ENCODE peak calls at places on chromosomes 4 and X, in six cellular contexts. R is pancreas, S is keratinocyte, P is tibial nerve, I is mammary epithelial cell, Q is astrocyte. X is an unnamed sample.

GRCh38 chr4:94390804-94391410 is 48.3 kb upstream of the HPGDS start:
- DNase-seq in R (no peak), Q (no peak), I (no peak), S (no peak), P (peak; percentile 67), X (peak; percentile 30)

GRCh38 chr4:110344165-110344564 is 131.8 kb upstream of the ENPEP start:
- DNase-seq in Q (no peak), P (no peak), R (no peak), S (no peak), I (no peak), X (no peak)

GRCh38 chrX:53323196-53323595 is 41.8 kb upstream of the IQSEC2 start:
- DNase-seq in R (no peak), Q (no peak), S (no peak), I (no peak), P (no peak), X (no peak)

GRCh38 chr4:108628411-108628810 is 8.0 kb downstream of the RPL34 start:
- DNase-seq in R (no peak), I (no peak), P (no peak), Q (peak; percentile 28), S (no peak), X (no peak)

GRCh38 chr4:139689093-139689722 is 23.6 kb downstream of the MGST2 start:
- DNase-seq in R (no peak), S (no peak), Q (no peak), I (no peak), P (no peak), X (no peak)

GRCh38 chrX:103628386-103629290 is at the start of gene TCEAL1:
- DNase-seq in P (peak; percentile 60), I (peak; percentile 16), S (no peak), R (peak; percentile 58), Q (peak; percentile 38), X (peak; percentile 57)

GRCh38 chr4:54904953-54905352 is 220.4 kb downstream of the KDR start:
- DNase-seq in P (no peak), I (no peak), Q (no peak), S (no peak), R (no peak), X (no peak)

GRCh38 chr4:120070191-120070590 is 3.5 kb upstream of the MAD2L1 start:
- DNase-seq in S (no peak), I (peak; percentile 8), P (no peak), Q (no peak), R (no peak), X (no peak)

GRCh38 chr4:23320881-23321612 is 568.8 kb downstream of the PPARGC1A start:
- DNase-seq in R (no peak), I (no peak), Q (no peak), S (no peak), P (no peak), X (no peak)

GRCh38 chr4:150176559-150176958 is 98.3 kb downstream of the DCLK2 start:
- DNase-seq in I (peak; percentile 66), Q (peak; percentile 85), R (no peak), S (peak; percentile 17), P (no peak), X (no peak)

GRCh38 chr4:2296621-2297601 is 35.0 kb upstream of the MXD4 start:
- DNase-seq in P (no peak), S (no peak), I (no peak), R (no peak), Q (no peak), X (no peak)

GRCh38 chr4:182736207-182736606 is 181.0 kb downstream of the DCTD start:
- DNase-seq in S (no peak), P (no peak), R (no peak), Q (no peak), I (peak; percentile 84), X (no peak)

GRCh38 chrX:120768254-120768653 is 107.4 kb downstream of the CT47B1 start:
- DNase-seq in P (no peak), I (no peak), R (no peak), Q (no peak), S (no peak), X (no peak)

GRCh38 chrX:24498975-24499374 is 33.9 kb downstream of the PDK3 start:
- DNase-seq in R (no peak), S (no peak), Q (no peak), P (no peak), I (peak; percentile 25), X (no peak)

GRCh38 chr4:4455199-4455865 is 68.4 kb downstream of the NSG1 start:
- DNase-seq in R (no peak), P (no peak), Q (no peak), S (no peak), I (no peak), X (no peak)

GRCh38 chrX:110951472-110952269 is 144.3 kb upstream of the PAK3 start:
- DNase-seq in P (no peak), S (no peak), I (no peak), Q (no peak), R (no peak), X (no peak)

GRCh38 chr4:14023036-14023435 is 395.5 kb upstream of the BOD1L1 start:
- DNase-seq in P (no peak), I (no peak), R (no peak), Q (peak; percentile 40), S (no peak), X (no peak)

GRCh38 chr4:141210168-141210567 is 10.5 kb upstream of the ZNF330 start:
- DNase-seq in I (peak; percentile 4), S (no peak), Q (no peak), P (no peak), R (no peak), X (no peak)

GRCh38 chr4:14771504-14772175 is 230.6 kb upstream of the CPEB2 start:
- DNase-seq in R (no peak), P (no peak), I (peak; percentile 68), S (peak; percentile 59), Q (no peak), X (no peak)

GRCh38 chr4:139734201-139734874 is 68.7 kb downstream of the MGST2 start:
- DNase-seq in Q (peak; percentile 46), R (no peak), P (peak; percentile 57), S (no peak), I (peak; percentile 51), X (no peak)

GRCh38 chrX:49111846-49112245 is 11.7 kb downstream of the GPKOW start:
- DNase-seq in I (no peak), S (no peak), R (no peak), P (no peak), Q (no peak), X (no peak)

GRCh38 chrX:103124284-103124683 is 31.3 kb upstream of the NXF3 start:
- DNase-seq in R (no peak), P (no peak), S (no peak), Q (no peak), I (no peak), X (no peak)

DNA sequence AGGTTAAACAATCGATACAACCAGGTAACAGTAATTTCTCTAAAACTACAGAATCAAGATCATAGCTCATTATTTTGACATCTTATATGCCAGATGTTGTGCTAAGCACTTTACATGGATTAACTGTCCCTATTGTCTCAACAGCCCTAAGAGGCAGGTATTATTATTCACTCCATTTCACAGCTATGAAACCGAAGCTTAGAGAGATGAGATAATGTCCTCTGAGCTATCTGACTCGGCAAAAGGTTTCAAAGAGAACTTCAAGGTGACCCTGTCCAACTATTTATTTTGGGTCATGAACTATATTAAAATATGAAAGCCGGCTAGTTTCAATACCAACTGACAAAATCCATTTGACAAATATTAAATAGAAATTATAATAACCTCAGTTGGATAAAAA is 10.3 kb downstream of the SLC25A5 start:
- DNase-seq in I (no peak), S (no peak), P (no peak), R (no peak), Q (no peak), X (no peak)
- H3K4me3 ChIP-seq in I (no peak overlapping the region), S (no peak overlapping the region), P (no peak overlapping the region), R (no peak overlapping the region), Q (no peak overlapping the region), X (no peak overlapping the region)

DNA sequence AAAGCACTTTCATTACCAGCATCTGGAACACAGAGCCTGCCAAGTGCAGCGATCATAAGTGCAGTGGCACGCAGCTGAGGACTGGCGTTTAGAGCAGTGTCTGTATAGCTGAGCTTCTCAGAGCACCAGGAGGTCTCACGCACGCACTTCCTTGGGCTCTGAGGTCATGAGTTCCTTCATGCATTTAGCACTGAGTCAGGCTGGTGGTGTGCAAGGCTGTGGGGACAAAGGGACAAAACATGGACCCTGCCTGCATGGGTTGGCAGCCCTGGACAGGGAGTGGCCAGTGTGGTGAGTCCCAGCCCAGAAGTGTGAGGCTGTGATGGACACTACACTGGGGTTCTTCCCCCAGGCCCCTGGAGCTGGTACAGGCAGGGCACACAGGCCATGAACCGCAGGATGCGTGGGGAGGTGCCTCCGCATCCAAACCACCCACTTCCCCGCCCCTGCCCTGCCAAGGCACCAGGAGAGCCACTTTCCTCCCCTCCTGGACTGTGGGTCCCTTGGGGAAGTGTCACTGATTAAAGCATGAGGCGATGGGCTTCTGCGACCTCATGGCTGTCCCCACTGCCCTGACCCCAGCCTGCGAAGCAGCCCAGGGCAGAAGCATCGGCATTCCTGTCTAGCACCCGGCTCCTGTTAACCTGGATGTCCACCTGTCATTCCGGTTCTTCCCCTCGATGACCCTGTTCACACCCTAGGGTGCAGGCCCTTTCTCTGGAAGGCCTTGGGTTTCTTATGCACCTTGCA is 37.2 kb upstream of the GPR78 start:
- DNase-seq in I (no peak), S (no peak), Q (no peak), P (no peak), R (no peak), X (no peak)
- H3K4me3 ChIP-seq in I (no peak overlapping the region), S (no peak overlapping the region), Q (no peak overlapping the region), P (no peak overlapping the region), R (no peak overlapping the region), X (no peak overlapping the region)

GRCh38 chr4:28075557-28075956 is 1214.9 kb downstream of the STIM2 start:
- DNase-seq in R (no peak), I (no peak), Q (no peak), S (no peak), P (no peak), X (no peak)
- H3K4me3 ChIP-seq in R (no peak overlapping the region), I (no peak overlapping the region), Q (no peak overlapping the region), S (no peak overlapping the region), P (no peak overlapping the region), X (no peak overlapping the region)

GRCh38 chr4:183798921-183799307 is 106.2 kb upstream of the STOX2 start:
- DNase-seq in I (peak; percentile 6), R (no peak), Q (no peak), S (no peak), P (no peak), X (no peak)
- H3K4me3 ChIP-seq in I (no peak overlapping the region), R (no peak overlapping the region), Q (no peak overlapping the region), S (no peak overlapping the region), P (peak overlapping the region; percentile 60), X (no peak overlapping the region)

GRCh38 chr4:167221074-167221473 is 13.2 kb downstream of the SPOCK3 start:
- DNase-seq in S (no peak), Q (no peak), I (no peak), P (no peak), R (no peak), X (no peak)
- H3K4me3 ChIP-seq in S (no peak overlapping the region), Q (no peak overlapping the region), I (no peak overlapping the region), P (no peak overlapping the region), R (no peak overlapping the region), X (no peak overlapping the region)

X was measured in Caco-2.